ENCODE peak calls at places on chromosomes 13 and 19, in nine cellular contexts. F is effector memory CD4-positive, alpha-beta T cell; B is mesenchymal stem cell; A is right cardiac atrium; X is H1; V is AG09309; W is fibroblast of lung; L is fibroblast of the aortic adventitia; I is tibial nerve. K is an unnamed sample.

GRCh38 chr13:98997738-98998641 is 20.1 kb upstream of the DOCK9 start:
- DNase-seq in F (no peak), B (no peak), A (no peak), X (no peak), V (no peak), W (peak), L (peak), I (no peak), K (peak)

GRCh38 chr13:50732712-50733111 is 110.8 kb downstream of the DLEU7 start:
- DNase-seq in F (no peak), B (peak), A (no peak), X (no peak), V (peak), W (peak), L (peak), I (no peak), K (peak)

GRCh38 chr19:3785938-3786824 is at the start of gene MATK:
- DNase-seq in F (no peak), B (no peak), A (peak), X (no peak), V (no peak), W (no peak), L (no peak), I (no peak), K (no peak)

GRCh38 chr13:50707533-50708096 is 135.9 kb downstream of the DLEU7 start:
- DNase-seq in F (no peak), B (no peak), A (no peak), X (no peak), V (no peak), W (no peak), L (no peak), I (no peak), K (no peak)

GRCh38 chr19:55473613-55474012 is 2.8 kb upstream of the ZNF628 start:
- DNase-seq in F (no peak), B (no peak), A (no peak), X (no peak), V (no peak), W (peak), L (no peak), I (no peak), K (no peak)

GRCh38 chr19:33661336-33661735 is 39.6 kb downstream of the CHST8 start:
- DNase-seq in F (no peak), B (no peak), A (no peak), X (no peak), V (no peak), W (no peak), L (no peak), I (no peak), K (no peak)

GRCh38 chr13:98835156-98835555 is 82.7 kb upstream of the SLC15A1 start:
- DNase-seq in F (no peak), B (no peak), A (no peak), X (no peak), V (no peak), W (no peak), L (no peak), I (no peak), K (no peak)

GRCh38 chr19:50383307-50383851 is 768 bp upstream of the POLD1 start:
- DNase-seq in F (no peak), B (no peak), A (no peak), X (no peak), V (no peak), W (no peak), L (no peak), I (peak), K (no peak)

GRCh38 chr13:49098198-49098597 is 121.9 kb upstream of the MLNR start:
- DNase-seq in F (no peak), B (peak), A (no peak), X (no peak), V (peak), W (peak), L (peak), I (no peak), K (peak)

GRCh38 chr13:93690139-93690538 is 463.5 kb downstream of the GPC6 start:
- DNase-seq in F (no peak), B (peak), A (no peak), X (no peak), V (no peak), W (no peak), L (peak), I (peak), K (no peak)

GRCh38 chr13:33153421-33154381 is 131.9 kb downstream of the STARD13 start:
- DNase-seq in F (no peak), B (no peak), A (peak), X (no peak), V (no peak), W (peak), L (peak), I (no peak), K (peak)

GRCh38 chr13:114113961-114114360 is 18.5 kb downstream of the RASA3 start:
- DNase-seq in F (no peak), B (no peak), A (no peak), X (no peak), V (no peak), W (no peak), L (no peak), I (no peak), K (no peak)

GRCh38 chr13:46321494-46322225 is 65.4 kb downstream of the RUBCNL start:
- DNase-seq in F (peak), B (peak), A (no peak), X (peak), V (no peak), W (peak), L (peak), I (peak), K (peak)

GRCh38 chr19:33302974-33303790 is 848 bp upstream of the CEBPA start:
- DNase-seq in F (no peak), B (peak), A (peak), X (no peak), V (no peak), W (peak), L (peak), I (no peak), K (peak)

GRCh38 chr19:16588089-16588823 is 16.0 kb upstream of the SLC35E1 start:
- DNase-seq in F (peak), B (no peak), A (no peak), X (no peak), V (no peak), W (peak), L (peak), I (no peak), K (no peak)

GRCh38 chr13:111118898-111119607 is 3.9 kb downstream of the ARHGEF7 start:
- DNase-seq in F (no peak), B (no peak), A (no peak), X (no peak), V (no peak), W (no peak), L (no peak), I (no peak), K (no peak)

GRCh38 chr13:112249644-112250610 is 126.2 kb upstream of the SPACA7 start:
- DNase-seq in F (no peak), B (no peak), A (no peak), X (no peak), V (no peak), W (no peak), L (no peak), I (no peak), K (no peak)

GRCh38 chr13:73934215-73934623 is 200.0 kb downstream of the KLF12 start:
- DNase-seq in F (no peak), B (no peak), A (no peak), X (no peak), V (no peak), W (peak), L (no peak), I (no peak), K (no peak)

GRCh38 chr19:3275583-3276340 is 51.3 kb downstream of the CELF5 start:
- DNase-seq in F (peak), B (peak), A (peak), X (peak), V (no peak), W (peak), L (peak), I (peak), K (peak)

GRCh38 chr19:27673986-27674385 is 1539.0 kb downstream of the UQCRFS1 start:
- DNase-seq in F (no peak), B (no peak), A (no peak), X (no peak), V (no peak), W (no peak), L (no peak), I (no peak), K (no peak)

GRCh38 chr19:44800461-44800860 is 8.4 kb upstream of the BCAM start:
- DNase-seq in F (peak), B (peak), A (peak), X (peak), V (peak), W (peak), L (peak), I (peak), K (peak)

GRCh38 chr13:110287031-110287828 is 19.7 kb downstream of the COL4A1 start:
- DNase-seq in F (no peak), B (no peak), A (no peak), X (no peak), V (no peak), W (peak), L (peak), I (no peak), K (no peak)

GRCh38 chr13:44299142-44299541 is 74.5 kb upstream of the SERP2 start:
- DNase-seq in F (no peak), B (no peak), A (no peak), X (no peak), V (no peak), W (peak), L (no peak), I (no peak), K (no peak)

GRCh38 chr19:15812059-15812722 is 3.3 kb downstream of the OR10H1 start:
- DNase-seq in F (peak), B (no peak), A (no peak), X (no peak), V (no peak), W (no peak), L (no peak), I (peak), K (no peak)

GRCh38 chr19:1093811-1094553 is 1.2 kb downstream of the POLR2E start:
- DNase-seq in F (no peak), B (no peak), A (peak), X (no peak), V (no peak), W (no peak), L (no peak), I (no peak), K (no peak)

GRCh38 chr13:39881887-39882286 is 226.4 kb downstream of the COG6 start:
- DNase-seq in F (no peak), B (peak), A (no peak), X (no peak), V (peak), W (no peak), L (peak), I (no peak), K (no peak)

GRCh38 chr13:99496322-99497142 is 4.7 kb upstream of the TM9SF2 start:
- DNase-seq in F (peak), B (peak), A (peak), X (no peak), V (peak), W (peak), L (peak), I (peak), K (peak)

GRCh38 chr13:100510208-100510997 is 78.2 kb downstream of the GGACT start:
- DNase-seq in F (no peak), B (no peak), A (no peak), X (no peak), V (no peak), W (no peak), L (no peak), I (no peak), K (no peak)

GRCh38 chr19:13040232-13040915 is 45.1 kb downstream of the NFIX start:
- DNase-seq in F (no peak), B (no peak), A (no peak), X (no peak), V (no peak), W (no peak), L (peak), I (no peak), K (no peak)

GRCh38 chr19:20078696-20079095 is 896 bp downstream of the ZNF90 start:
- DNase-seq in F (no peak), B (peak), A (peak), X (no peak), V (no peak), W (peak), L (peak), I (peak), K (peak)

GRCh38 chr19:18594824-18595373 is 6.3 kb downstream of the REX1BD start:
- DNase-seq in F (no peak), B (no peak), A (peak), X (no peak), V (no peak), W (no peak), L (no peak), I (no peak), K (no peak)
- H3K4me3 ChIP-seq in F (peak), B (no peak), A (peak), X (peak), V (peak), W (peak), L (peak), I (peak), K (peak)

GRCh38 chr13:52851153-52851962 is 2.9 kb upstream of the PCDH8 start:
- DNase-seq in F (no peak), B (peak), A (peak), X (no peak), V (no peak), W (peak), L (peak), I (peak), K (peak)
- H3K4me3 ChIP-seq in F (peak), B (peak), A (peak), X (peak), V (peak), W (peak), L (peak), I (peak), K (peak)

GRCh38 chr19:57773488-57773887 is 4.0 kb downstream of the ZNF586 start:
- DNase-seq in F (no peak), B (no peak), A (no peak), X (no peak), V (no peak), W (no peak), L (no peak), I (no peak), K (no peak)
- H3K4me3 ChIP-seq in F (no peak), B (no peak), A (no peak), X (no peak), V (no peak), W (no peak), L (no peak), I (no peak), K (no peak)

DNA sequence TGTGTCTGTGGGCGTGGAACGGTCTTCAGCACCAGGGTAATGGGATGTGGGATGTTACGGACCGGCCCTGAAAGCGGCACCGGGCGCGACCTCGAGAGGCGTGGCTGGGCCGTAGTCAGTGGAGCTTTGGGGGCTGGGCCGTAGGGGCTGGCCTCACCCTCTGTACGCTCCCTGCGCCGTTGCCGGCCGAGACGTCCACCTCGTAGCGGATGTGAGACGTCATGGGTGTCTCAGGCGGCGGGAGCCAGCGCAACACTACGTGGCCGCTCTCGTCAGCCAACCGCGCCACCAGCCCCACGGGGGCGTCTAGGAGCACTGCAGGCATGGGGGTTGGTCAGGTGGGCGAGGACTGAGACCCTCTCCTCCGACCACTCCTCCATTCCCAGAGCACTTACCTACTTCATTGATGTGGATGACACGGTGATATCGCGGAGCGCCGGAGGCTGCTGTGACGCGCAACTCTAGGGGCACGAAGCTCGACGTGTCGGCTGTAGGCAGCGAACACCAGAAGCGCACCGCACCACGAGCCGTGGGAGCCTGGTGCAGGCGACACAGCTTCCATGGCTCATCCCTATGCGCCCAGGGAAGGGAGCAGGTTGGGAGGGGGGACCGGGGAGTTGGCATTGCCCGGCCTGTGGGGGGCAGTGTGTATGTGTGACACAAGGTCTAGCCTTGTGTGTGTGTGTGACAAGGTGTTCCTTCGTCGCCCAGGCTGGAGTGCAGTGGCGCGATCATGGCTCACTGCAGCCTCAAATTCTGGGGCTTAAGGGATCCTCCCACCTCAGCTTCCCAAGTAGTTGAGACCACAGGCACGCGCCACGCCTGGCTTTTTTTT is 2.4 kb downstream of the EPOR start:
- DNase-seq in F (peak), B (peak), A (peak), X (no peak), V (no peak), W (peak), L (peak), I (peak), K (peak)
- H3K4me3 ChIP-seq in F (peak), B (peak), A (peak), X (peak), V (peak), W (peak), L (peak), I (peak), K (peak)

DNA sequence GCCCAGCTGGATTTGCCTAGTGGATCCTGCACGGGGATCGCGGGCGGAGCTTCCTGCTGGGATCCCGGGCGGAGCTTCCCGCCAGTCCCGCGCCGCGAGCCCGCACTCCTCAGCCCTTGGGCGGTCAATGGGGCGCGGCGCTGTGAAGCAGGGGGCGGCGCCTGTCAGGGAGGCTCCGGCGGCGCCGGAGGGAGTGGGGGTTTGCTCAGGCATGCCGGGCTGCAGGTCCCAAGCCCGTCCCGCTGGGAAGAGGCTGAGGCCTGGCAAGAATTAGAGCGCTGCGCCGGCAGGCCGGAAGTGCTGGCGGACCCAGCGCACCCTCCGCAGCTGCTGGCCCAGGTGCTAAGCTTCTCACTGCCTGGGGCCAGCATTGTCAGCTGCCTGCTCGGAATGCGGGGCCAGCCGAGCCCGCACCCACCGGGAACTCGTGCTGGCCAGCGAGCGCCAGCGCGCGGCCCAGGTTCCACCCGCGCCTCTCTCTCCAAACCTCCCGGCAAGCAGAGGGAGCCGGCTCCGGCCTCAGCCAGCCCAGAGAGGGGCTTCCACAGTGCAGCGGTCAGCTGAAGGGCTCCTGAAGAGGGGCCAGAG is 119.6 kb downstream of the PRR20E start:
- DNase-seq in F (no peak), B (no peak), A (peak), X (no peak), V (no peak), W (no peak), L (no peak), I (no peak), K (no peak)
- H3K4me3 ChIP-seq in F (no peak), B (no peak), A (no peak), X (no peak), V (no peak), W (no peak), L (no peak), I (no peak), K (no peak)

DNA sequence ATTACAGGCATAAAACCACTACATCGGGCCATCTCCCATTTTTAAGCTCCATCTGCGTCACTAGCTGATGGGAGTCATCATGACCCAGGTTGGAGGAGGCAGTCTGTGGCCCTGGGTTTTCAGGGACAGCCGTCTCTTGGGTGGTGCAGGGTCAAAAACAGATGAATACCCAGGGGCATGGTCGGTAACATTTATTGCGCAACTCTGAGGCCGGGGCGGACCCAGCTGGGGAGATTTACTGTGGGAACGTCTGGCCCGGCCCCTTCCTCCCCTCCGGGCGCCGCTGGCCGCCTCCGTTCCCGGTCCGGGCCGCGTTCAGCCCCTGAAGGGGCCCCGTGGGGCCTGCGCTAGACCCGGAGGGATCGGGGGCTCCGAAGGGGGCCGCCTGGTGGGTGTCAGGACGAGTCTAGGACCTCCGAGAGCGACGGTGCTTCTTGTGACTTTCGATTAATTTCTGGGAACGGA is 1.3 kb upstream of the RGL3 start:
- DNase-seq in F (no peak), B (peak), A (peak), X (no peak), V (no peak), W (no peak), L (peak), I (peak), K (no peak)
- H3K4me3 ChIP-seq in F (no peak), B (no peak), A (peak), X (peak), V (no peak), W (peak), L (no peak), I (peak), K (no peak)

GRCh38 chr19:39031368-39032163 is 783 bp downstream of the FBXO27 start:
- DNase-seq in F (peak), B (peak), A (peak), X (peak), V (no peak), W (peak), L (peak), I (peak), K (peak)

GRCh38 chr19:39024875-39025641 is 7.3 kb downstream of the FBXO27 start:
- DNase-seq in F (no peak), B (no peak), A (no peak), X (no peak), V (no peak), W (no peak), L (no peak), I (no peak), K (no peak)

GRCh38 chr19:39032164-39032918 is at the start of gene FBXO27:
- DNase-seq in F (peak), B (no peak), A (no peak), X (no peak), V (no peak), W (peak), L (no peak), I (no peak), K (no peak)

DNA sequence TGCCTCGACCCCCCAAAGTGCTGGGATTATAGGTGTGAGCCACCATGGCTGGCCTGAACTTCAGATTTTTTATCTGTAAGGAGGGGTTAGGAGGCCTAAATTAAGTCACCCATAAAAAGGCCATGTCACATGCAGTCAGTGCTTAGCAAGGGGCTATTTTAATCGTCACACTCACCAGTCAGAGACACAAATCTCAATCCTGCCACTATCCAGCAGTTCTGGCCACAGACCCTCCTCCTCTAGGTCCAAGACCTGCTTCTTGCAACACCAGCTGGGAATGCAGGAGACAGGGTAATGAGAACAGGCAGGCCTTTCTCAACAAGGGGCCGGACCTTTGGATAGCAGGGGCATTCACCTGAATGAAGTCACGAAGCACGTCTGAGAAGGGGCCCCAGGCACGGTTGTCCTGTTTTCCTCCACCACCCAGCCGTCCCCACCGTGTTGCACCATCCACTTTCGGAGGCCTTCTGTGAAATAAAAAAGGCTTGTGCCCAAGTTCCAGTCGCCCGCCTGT is 1.4 kb downstream of the FBXO27 start:
- DNase-seq in F (no peak), B (no peak), A (no peak), X (no peak), V (no peak), W (no peak), L (no peak), I (no peak), K (no peak)
- H3K4me3 ChIP-seq in F (peak), B (peak), A (peak), X (peak), V (peak), W (peak), L (peak), I (peak), K (peak)

GRCh38 chr13:27186295-27186694 is 14.7 kb upstream of the USP12 start:
- DNase-seq in F (no peak), B (no peak), A (no peak), X (no peak), V (no peak), W (no peak), L (no peak), I (no peak), K (no peak)

GRCh38 chr13:27183561-27184147 is 12.0 kb upstream of the USP12 start:
- DNase-seq in F (no peak), B (peak), A (no peak), X (no peak), V (no peak), W (peak), L (no peak), I (no peak), K (no peak)

GRCh38 chr13:27182054-27182453 is 10.4 kb upstream of the USP12 start:
- DNase-seq in F (no peak), B (no peak), A (no peak), X (no peak), V (no peak), W (no peak), L (no peak), I (no peak), K (no peak)

GRCh38 chr13:27177852-27178251 is 6.2 kb upstream of the USP12 start:
- DNase-seq in F (no peak), B (no peak), A (no peak), X (no peak), V (no peak), W (no peak), L (no peak), I (no peak), K (no peak)

GRCh38 chr13:27182844-27183497 is 11.4 kb upstream of the USP12 start:
- DNase-seq in F (no peak), B (peak), A (peak), X (no peak), V (peak), W (peak), L (peak), I (peak), K (peak)
- H3K4me3 ChIP-seq in F (no peak), B (no peak), A (no peak), X (no peak), V (peak), W (peak), L (no peak), I (no peak), K (peak)

K was measured in MG63.